ENCODE peak calls at places on chromosomes 7 and 10, in nine cellular contexts. L is activated T-helper 1 cell treated with anti-CD3 and anti-CD28 coated beads, Interleukin-12 subunit alpha, Interleukin-12 subunit beta, Interleukin-2, Interleukin-4 antibody, amounts not matched to agents 30 ng/mL and 10 ng/mL and 1 ng/mL, durations not matched to agents 14 hours and 24 hours and 36 hours; X is activated CD4-positive, alpha-beta T cell treated with anti-CD3 and anti-CD28 coated beads, Interleukin-2, amount 50 U/mL, for 1 hour; U is T47D; H is fibroblast of lung; B is activated CD8-positive, alpha-beta T cell treated with anti-CD3 and anti-CD28 coated beads, Interleukin-2, amount 10 ng/mL, durations not matched to agents 7 days and 5 days; S is DMS 273 treated with DMSO at 0.1 percent for 48 hours; E is lower lobe of right lung; V is brain microvascular endothelial cell. I is an unnamed sample.

GRCh38 chr7:20194586-20194985 is 22.6 kb downstream of the MACC1 start:
- DNase-seq in L (no peak), X (no peak), U (no peak), H (no peak), B (no peak), S (no peak), E (no peak), V (no peak), I (no peak)

GRCh38 chr7:129609666-129610065 is 1.9 kb upstream of the NRF1 start:
- DNase-seq in L (no peak), X (no peak), U (no peak), H (peak), B (no peak), S (no peak), E (no peak), V (no peak), I (no peak)

GRCh38 chr10:50550291-50550839 is 73.4 kb downstream of the SGMS1 start:
- DNase-seq in L (no peak), X (no peak), U (no peak), H (peak), B (no peak), S (no peak), E (no peak), V (no peak), I (no peak)

GRCh38 chr10:11424456-11425287 is 186.8 kb downstream of the USP6NL start:
- DNase-seq in L (no peak), X (no peak), U (peak), H (peak), B (no peak), S (no peak), E (peak), V (peak), I (no peak)

GRCh38 chr7:71419546-71420337 is 287.8 kb downstream of the GALNT17 start:
- DNase-seq in L (no peak), X (no peak), U (no peak), H (no peak), B (no peak), S (no peak), E (no peak), V (no peak), I (no peak)

GRCh38 chr7:137953692-137954470 is 48.0 kb downstream of the CREB3L2 start:
- DNase-seq in L (no peak), X (no peak), U (no peak), H (peak), B (no peak), S (no peak), E (no peak), V (peak), I (no peak)

GRCh38 chr10:26832960-26833359 is 27.8 kb downstream of the ABI1 start:
- DNase-seq in L (no peak), X (no peak), U (no peak), H (no peak), B (no peak), S (no peak), E (no peak), V (no peak), I (no peak)

GRCh38 chr7:122676466-122676865 is 22.5 kb downstream of the RNF133 start:
- DNase-seq in L (no peak), X (no peak), U (no peak), H (peak), B (no peak), S (no peak), E (no peak), V (no peak), I (no peak)

GRCh38 chr7:27767374-27767773 is 27.4 kb downstream of the TAX1BP1 start:
- DNase-seq in L (no peak), X (no peak), U (no peak), H (peak), B (no peak), S (no peak), E (no peak), V (peak), I (no peak)

GRCh38 chr7:69695998-69696657 is 97.9 kb downstream of the AUTS2 start:
- DNase-seq in L (no peak), X (no peak), U (no peak), H (no peak), B (peak), S (no peak), E (no peak), V (no peak), I (peak)

GRCh38 chr7:81140206-81140605 is 221.4 kb upstream of the SEMA3C start:
- DNase-seq in L (no peak), X (no peak), U (no peak), H (no peak), B (no peak), S (no peak), E (no peak), V (no peak), I (no peak)

GRCh38 chr7:15555385-15555859 is 6.4 kb downstream of the AGMO start:
- DNase-seq in L (no peak), X (no peak), U (no peak), H (no peak), B (no peak), S (no peak), E (no peak), V (peak), I (no peak)

GRCh38 chr7:13240349-13240748 is 552.9 kb downstream of the ARL4A start:
- DNase-seq in L (no peak), X (no peak), U (no peak), H (peak), B (no peak), S (no peak), E (no peak), V (peak), I (no peak)

GRCh38 chr7:111730476-111731300 is 168.4 kb upstream of the IMMP2L start:
- DNase-seq in L (no peak), X (no peak), U (no peak), H (peak), B (no peak), S (peak), E (no peak), V (no peak), I (peak)

GRCh38 chr7:56213574-56213973 is 97.4 kb upstream of the NUPR2 start:
- DNase-seq in L (no peak), X (no peak), U (no peak), H (no peak), B (no peak), S (no peak), E (no peak), V (no peak), I (no peak)

GRCh38 chr10:102274062-102274461 is 28.7 kb downstream of the GBF1 start:
- DNase-seq in L (no peak), X (no peak), U (no peak), H (no peak), B (no peak), S (no peak), E (no peak), V (no peak), I (no peak)

GRCh38 chr10:31769564-31769963 is 159.1 kb downstream of the ARHGAP12 start:
- DNase-seq in L (no peak), X (no peak), U (no peak), H (peak), B (no peak), S (no peak), E (no peak), V (no peak), I (no peak)

GRCh38 chr7:29881724-29882123 is 75.4 kb downstream of the WIPF3 start:
- DNase-seq in L (no peak), X (no peak), U (no peak), H (no peak), B (no peak), S (no peak), E (no peak), V (no peak), I (no peak)

GRCh38 chr7:151245360-151246160 is 2.9 kb downstream of the SMARCD3 start:
- DNase-seq in L (peak), X (peak), U (no peak), H (no peak), B (peak), S (no peak), E (peak), V (no peak), I (no peak)

GRCh38 chr10:132110091-132110490 is 44.3 kb downstream of the JAKMIP3 start:
- DNase-seq in L (no peak), X (no peak), U (no peak), H (no peak), B (no peak), S (no peak), E (peak), V (no peak), I (no peak)

GRCh38 chr10:130029209-130029608 is 65.1 kb upstream of the EBF3 start:
- DNase-seq in L (no peak), X (no peak), U (no peak), H (no peak), B (no peak), S (no peak), E (no peak), V (no peak), I (no peak)

GRCh38 chr10:68027429-68027828 is 47.7 kb downstream of the HERC4 start:
- DNase-seq in L (no peak), X (no peak), U (no peak), H (no peak), B (no peak), S (no peak), E (no peak), V (no peak), I (no peak)

GRCh38 chr7:50542132-50542531 is 23.1 kb downstream of the DDC start:
- DNase-seq in L (no peak), X (no peak), U (no peak), H (no peak), B (no peak), S (no peak), E (no peak), V (no peak), I (no peak)

GRCh38 chr7:142909921-142910521 is 23.5 kb downstream of the TRPV5 start:
- DNase-seq in L (no peak), X (no peak), U (no peak), H (peak), B (no peak), S (no peak), E (no peak), V (no peak), I (no peak)